ENCODE peak calls at places on chromosome 3, in eight cellular contexts. X, Q, N, Z, R, K, A and B are unnamed samples.

GRCh38 chr3:134327594-134327975 is 46.7 kb downstream of the AMOTL2 start:
- DNase-seq in R (peak; percentile 22), N (no peak), A (peak; percentile 81), Z (no peak), Q (no peak), K (peak; percentile 84), X (no peak), B (no peak)

GRCh38 chr3:179451335-179452165 is at the start of gene GNB4:
- DNase-seq in Q (peak; percentile 91), R (peak; percentile 93), A (peak; percentile 78), Z (peak; percentile 71), X (peak; percentile 94), N (peak; percentile 14), K (peak; percentile 77), B (peak; percentile 83)

GRCh38 chr3:122085666-122086065 is 30.5 kb downstream of the CD86 start:
- DNase-seq in A (no peak), Z (no peak), X (no peak), N (no peak), K (peak; percentile 5), R (peak; percentile 84), Q (no peak), B (no peak)

GRCh38 chr3:161371441-161372320 is at the start of gene SPTSSB:
- DNase-seq in K (no peak), N (peak; percentile 54), R (peak; percentile 3), Z (peak; percentile 58), A (peak; percentile 2), X (peak; percentile 27), Q (peak; percentile 79), B (peak; percentile 29)

GRCh38 chr3:15281817-15282216 is 50.6 kb downstream of the SH3BP5 start:
- DNase-seq in X (no peak), N (no peak), Z (no peak), R (no peak), Q (no peak), A (no peak), K (no peak), B (no peak)

GRCh38 chr3:124610130-124610529 is 120.1 kb upstream of the UMPS start:
- DNase-seq in Z (no peak), N (no peak), A (no peak), Q (no peak), R (no peak), X (no peak), K (no peak), B (no peak)

GRCh38 chr3:100577382-100578008 is 31.9 kb upstream of the ADGRG7 start:
- DNase-seq in N (no peak), A (no peak), R (no peak), Z (no peak), Q (no peak), K (no peak), X (no peak), B (no peak)

GRCh38 chr3:193030276-193030675 is 112.6 kb upstream of the MB21D2 start:
- DNase-seq in R (no peak), N (no peak), Z (no peak), Q (no peak), K (peak; percentile 18), X (no peak), A (peak; percentile 30), B (no peak)

GRCh38 chr3:58215317-58216025 is 4.7 kb upstream of the DNASE1L3 start:
- DNase-seq in N (no peak), R (no peak), A (no peak), X (no peak), K (no peak), Q (no peak), Z (no peak), B (no peak)

GRCh38 chr3:164094546-164094945 is 983.8 kb downstream of the SI start:
- DNase-seq in A (no peak), K (no peak), Q (no peak), Z (no peak), X (no peak), N (no peak), R (no peak), B (no peak)

GRCh38 chr3:12235691-12236090 is 53.2 kb upstream of the PPARG start:
- DNase-seq in A (no peak), N (no peak), Q (no peak), K (no peak), R (no peak), X (no peak), Z (no peak), B (no peak)

GRCh38 chr3:111277226-111277625 is 205.6 kb downstream of the NECTIN3 start:
- DNase-seq in X (no peak), K (peak; percentile 50), A (peak; percentile 43), R (peak; percentile 1), Z (no peak), N (no peak), Q (peak; percentile 45), B (no peak)
- TF ChIP-seq CTCF in X (no peak), K (peak; percentile 63), A (peak; percentile 61), R (no peak), Z (no peak), N (no peak), Q (peak; percentile 43), B (no peak)

GRCh38 chr3:182050932-182051331 is 339.2 kb downstream of the SOX2 start:
- DNase-seq in R (no peak), K (no peak), Q (no peak), X (no peak), N (no peak), Z (no peak), A (no peak), B (no peak)

GRCh38 chr3:182046365-182046764 is 334.6 kb downstream of the SOX2 start:
- DNase-seq in A (no peak), X (no peak), R (no peak), K (no peak), Q (no peak), N (no peak), Z (no peak), B (no peak)

GRCh38 chr3:182045721-182046120 is 334.0 kb downstream of the SOX2 start:
- DNase-seq in R (no peak), Q (no peak), A (no peak), X (no peak), N (no peak), Z (no peak), K (no peak), B (no peak)
- TF ChIP-seq CTCF in R (no peak), Q (no peak), A (no peak), X (no peak), N (no peak), Z (no peak), K (no peak), B (no peak)

GRCh38 chr3:47430606-47431005 is 45.1 kb downstream of the SCAP start:
- DNase-seq in Z (no peak), R (no peak), A (no peak), X (no peak), Q (no peak), K (no peak), N (no peak), B (peak; percentile 1)
- TF ChIP-seq CTCF in Z (no peak), R (no peak), A (no peak), X (no peak), Q (no peak), K (no peak), N (no peak), B (no peak)

DNA sequence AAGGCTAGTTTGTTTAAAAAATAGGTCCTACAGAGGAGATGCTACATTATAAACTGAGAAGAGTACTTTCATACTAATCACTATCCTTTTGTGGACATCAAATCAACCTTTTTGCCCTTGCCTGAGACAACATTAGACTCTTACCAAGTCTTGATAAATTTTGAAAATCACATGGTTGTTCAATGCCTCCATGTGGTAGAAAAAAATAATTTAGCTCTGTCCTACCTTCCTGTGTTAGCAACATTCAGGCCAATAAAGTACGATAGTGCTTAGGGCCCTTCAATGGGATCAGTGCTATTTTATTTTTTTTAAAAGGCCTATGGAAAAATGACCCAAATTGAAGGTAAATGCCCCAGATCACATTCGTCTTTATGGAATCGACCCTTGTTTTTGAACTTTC is 5.0 kb upstream of the UBE2E1 start:
- DNase-seq in Z (no peak), Q (no peak), A (no peak), X (no peak), N (no peak), R (peak; percentile 41), K (no peak), B (peak; percentile 25)
- TF ChIP-seq CTCF in Z (no peak), Q (peak; percentile 11), A (no peak), X (no peak), N (no peak), R (no peak), K (peak; percentile 52), B (no peak)